ENCODE peak calls at places on chromosomes 2 and 18, in four cellular contexts. B, H, W and L are unnamed samples.
A peak's percentile ranks its signal among the peaks of the same experiment; 100 is the strongest.

GRCh38 chr2:1702186-1702565 is 42.1 kb downstream of the PXDN start:
- DNase-seq in B (no peak), H (no peak), W (no peak), L (no peak)

GRCh38 chr2:122634261-122634660 is 878.8 kb downstream of the TSN start:
- DNase-seq in B (no peak), H (no peak), W (no peak), L (no peak)

GRCh38 chr2:162261032-162261945 is 18.0 kb upstream of the FAP start:
- DNase-seq in B (peak; percentile 75), H (no peak), W (no peak), L (no peak)

GRCh38 chr2:28989973-28990372 is 8.9 kb downstream of the TOGARAM2 start:
- DNase-seq in B (no peak), H (no peak), W (no peak), L (no peak)

GRCh38 chr18:7958081-7958896 is 391.2 kb downstream of the PTPRM start:
- DNase-seq in B (no peak), H (no peak), W (no peak), L (no peak)

GRCh38 chr2:180655393-180655792 is 325.0 kb upstream of the UBE2E3 start:
- DNase-seq in B (no peak), H (no peak), W (no peak), L (no peak)

GRCh38 chr2:160345102-160345501 is 145.0 kb upstream of the ITGB6 start:
- DNase-seq in B (no peak), H (no peak), W (no peak), L (no peak)

GRCh38 chr2:162184796-162185195 is 32.7 kb upstream of the GCG start:
- DNase-seq in B (no peak), H (no peak), W (no peak), L (no peak)